ENCODE peak calls at places on chromosomes 2 and 18, in seven cellular contexts. D is H9, H is neuronal stem cell, U is IMR-90, F is mesendoderm, Z is mesenchymal stem cell, V is H1. M is an unnamed sample.

GRCh38 chr2:48009256-48009655 is 103.0 kb upstream of the FBXO11 start:
- DNase-seq in D (no peak), H (no peak), U (no peak), F (peak; percentile 9), Z (no peak), V (no peak), M (peak; percentile 75)

GRCh38 chr2:200509227-200509607 is 651 bp downstream of the KCTD18 start:
- DNase-seq in D (no peak), H (no peak), U (no peak), F (peak; percentile 12), Z (peak; percentile 23), V (no peak), M (no peak)

GRCh38 chr2:38207168-38207567 is 131.2 kb upstream of the CYP1B1 start:
- DNase-seq in D (no peak), H (no peak), U (no peak), F (no peak), Z (no peak), V (no peak), M (no peak)

GRCh38 chr18:28175930-28176673 is 828 bp downstream of the CDH2 start:
- DNase-seq in D (peak; percentile 43), H (peak; percentile 30), U (peak; percentile 27), F (peak; percentile 54), Z (peak; percentile 53), V (no peak), M (no peak)

GRCh38 chr18:38362286-38362792 is 796.7 kb upstream of the CELF4 start:
- DNase-seq in D (peak; percentile 33), H (no peak), U (no peak), F (no peak), Z (no peak), V (no peak), M (no peak)

GRCh38 chr2:11344342-11344955 is at the start of gene ROCK2:
- DNase-seq in D (peak; percentile 90), H (peak; percentile 86), U (peak; percentile 79), F (peak; percentile 95), Z (peak; percentile 85), V (peak; percentile 43), M (peak; percentile 82)

GRCh38 chr2:25251032-25251460 is 82.7 kb upstream of the POMC start:
- DNase-seq in D (no peak), H (peak; percentile 49), U (no peak), F (no peak), Z (no peak), V (no peak), M (no peak)

GRCh38 chr2:203583084-203583695 is 48.1 kb upstream of the RAPH1 start:
- DNase-seq in D (no peak), H (no peak), U (no peak), F (no peak), Z (no peak), V (no peak), M (no peak)

GRCh38 chr2:9867876-9868275 is 24.6 kb downstream of the TAF1B start:
- DNase-seq in D (no peak), H (no peak), U (no peak), F (no peak), Z (no peak), V (no peak), M (no peak)

GRCh38 chr2:144890828-144891227 is 370.9 kb upstream of the ZEB2 start:
- DNase-seq in D (no peak), H (no peak), U (peak; percentile 35), F (peak; percentile 96), Z (peak; percentile 17), V (no peak), M (no peak)

GRCh38 chr2:121777699-121778058 is 22.2 kb downstream of the TSN start:
- DNase-seq in D (no peak), H (no peak), U (peak; percentile 71), F (no peak), Z (no peak), V (no peak), M (no peak)

GRCh38 chr2:241678784-241679540 is 7.7 kb downstream of the DTYMK start:
- DNase-seq in D (no peak), H (no peak), U (no peak), F (no peak), Z (no peak), V (no peak), M (no peak)

GRCh38 chr2:225496548-225496947 is 97.0 kb downstream of the NYAP2 start:
- DNase-seq in D (no peak), H (no peak), U (no peak), F (no peak), Z (no peak), V (no peak), M (no peak)

GRCh38 chr2:157404363-157404762 is 39.5 kb downstream of the CYTIP start:
- DNase-seq in D (no peak), H (no peak), U (no peak), F (no peak), Z (no peak), V (no peak), M (peak; percentile 18)

GRCh38 chr2:217049931-217050330 is 190.1 kb upstream of the TNP1 start:
- DNase-seq in D (no peak), H (no peak), U (no peak), F (no peak), Z (no peak), V (no peak), M (no peak)

GRCh38 chr18:79774111-79774510 is 23.6 kb upstream of the KCNG2 start:
- DNase-seq in D (no peak), H (no peak), U (no peak), F (no peak), Z (no peak), V (no peak), M (no peak)

GRCh38 chr2:25541378-25541777 is 132.0 kb downstream of the DTNB start:
- DNase-seq in D (no peak), H (no peak), U (no peak), F (no peak), Z (no peak), V (no peak), M (no peak)

GRCh38 chr2:14148186-14148585 is 484.3 kb upstream of the LRATD1 start:
- DNase-seq in D (no peak), H (no peak), U (peak; percentile 0), F (no peak), Z (no peak), V (no peak), M (no peak)
- H2BK5ac ChIP-seq in D (no peak overlapping the region), H (no peak overlapping the region), U (no peak overlapping the region), F (no peak overlapping the region), Z (no peak overlapping the region), V (no peak overlapping the region), M (no peak overlapping the region)

GRCh38 chr2:15705839-15706386 is 114.2 kb downstream of the DDX1 start:
- DNase-seq in D (no peak), H (no peak), U (no peak), F (no peak), Z (no peak), V (no peak), M (no peak)
- H2AK5ac ChIP-seq in D (no peak overlapping the region), H (no peak overlapping the region), U (no peak overlapping the region), F (no peak overlapping the region), Z (no peak overlapping the region), V (no peak overlapping the region), M (no peak overlapping the region)

DNA sequence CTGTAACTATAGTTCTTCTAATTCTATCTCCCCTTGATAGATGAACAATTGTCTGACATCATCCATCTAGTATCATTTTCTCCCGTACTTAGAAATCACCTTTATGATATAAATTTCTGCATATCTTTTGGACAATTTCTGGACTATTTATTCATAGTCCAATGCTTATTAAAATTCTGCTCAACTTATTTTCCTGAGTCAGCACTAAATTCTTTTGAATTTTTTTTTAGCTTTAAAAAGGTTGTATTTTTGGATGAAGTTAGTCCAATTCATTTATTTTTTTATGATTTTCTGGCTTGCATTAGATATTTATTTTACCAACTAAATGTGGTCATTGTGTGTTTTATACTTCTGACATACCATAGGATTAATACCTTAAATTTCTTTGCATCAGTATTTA is 538.5 kb upstream of the DCC start:
- DNase-seq in D (no peak), H (no peak), U (no peak), F (no peak), Z (no peak), V (no peak), M (no peak)
- H2BK5ac ChIP-seq in D (no peak overlapping the region), H (no peak overlapping the region), U (no peak overlapping the region), F (no peak overlapping the region), Z (no peak overlapping the region), V (no peak overlapping the region), M (no peak overlapping the region)

GRCh38 chr2:232741284-232741683 is 35.1 kb downstream of the KCNJ13 start:
- DNase-seq in D (no peak), H (no peak), U (no peak), F (no peak), Z (no peak), V (no peak), M (no peak)

GRCh38 chr2:232744963-232745362 is 31.4 kb downstream of the KCNJ13 start:
- DNase-seq in D (no peak), H (no peak), U (no peak), F (no peak), Z (no peak), V (no peak), M (no peak)

GRCh38 chr2:232741972-232742371 is 34.4 kb downstream of the KCNJ13 start:
- DNase-seq in D (no peak), H (no peak), U (no peak), F (peak; percentile 33), Z (no peak), V (no peak), M (no peak)
- H2AK5ac ChIP-seq in D (no peak overlapping the region), H (no peak overlapping the region), U (no peak overlapping the region), F (no peak overlapping the region), Z (no peak overlapping the region), V (no peak overlapping the region), M (no peak overlapping the region)

GRCh38 chr2:99477054-99477453 is 12.8 kb downstream of the REV1 start:
- DNase-seq in D (no peak), H (no peak), U (no peak), F (no peak), Z (no peak), V (no peak), M (no peak)
- H2BK5ac ChIP-seq in D (no peak overlapping the region), H (no peak overlapping the region), U (no peak overlapping the region), F (no peak overlapping the region), Z (no peak overlapping the region), V (no peak overlapping the region), M (no peak overlapping the region)

GRCh38 chr2:27569398-27569797 is 13.4 kb upstream of the ZNF512 start:
- DNase-seq in D (no peak), H (no peak), U (peak; percentile 54), F (no peak), Z (no peak), V (no peak), M (no peak)
- H2AK5ac ChIP-seq in D (no peak overlapping the region), H (no peak overlapping the region), U (no peak overlapping the region), F (no peak overlapping the region), Z (no peak overlapping the region), V (no peak overlapping the region), M (no peak overlapping the region)

DNA sequence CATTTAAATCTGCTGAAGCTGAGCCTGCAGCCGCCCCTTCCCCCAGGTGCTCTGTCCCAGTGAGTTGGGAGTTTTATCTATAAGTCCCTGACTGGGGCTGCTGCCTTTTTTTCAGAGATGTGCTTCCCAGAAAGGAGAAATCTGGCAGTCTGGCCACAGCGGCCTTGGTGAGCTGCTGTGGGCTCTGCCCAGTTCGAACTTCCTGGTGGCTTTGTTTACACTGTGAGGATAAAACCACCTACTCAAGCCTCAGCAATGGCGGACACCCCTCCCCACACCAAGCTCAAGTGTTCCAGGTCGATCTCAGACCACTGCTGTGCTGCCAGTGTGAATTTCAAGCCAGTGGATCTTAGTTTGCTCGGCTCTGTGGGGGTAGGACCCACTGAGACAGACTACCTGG is 97.3 kb downstream of the ACAA2 start:
- DNase-seq in D (no peak), H (no peak), U (no peak), F (no peak), Z (no peak), V (no peak), M (no peak)
- H2BK5ac ChIP-seq in D (no peak overlapping the region), H (no peak overlapping the region), U (no peak overlapping the region), F (no peak overlapping the region), Z (no peak overlapping the region), V (no peak overlapping the region), M (no peak overlapping the region)

GRCh38 chr18:68984342-68984741 is 186.5 kb downstream of the CCDC102B start:
- DNase-seq in D (no peak), H (no peak), U (no peak), F (no peak), Z (peak; percentile 3), V (no peak), M (no peak)
- H2AK5ac ChIP-seq in D (no peak overlapping the region), H (no peak overlapping the region), U (no peak overlapping the region), F (no peak overlapping the region), Z (no peak overlapping the region), V (no peak overlapping the region), M (no peak overlapping the region)